ENCODE peak calls at places on chromosomes 12 and 14, in four cellular contexts. O is K562, P is H1, R is NT2/D1. B is an unnamed sample.

GRCh38 chr12:70448371-70448770 is 82.3 kb downstream of the KCNMB4 start:
- DNase-seq in R (no peak), P (no peak), O (no peak), B (no peak)

GRCh38 chr14:100076133-100076532 is 10.9 kb downstream of the EVL start:
- DNase-seq in R (no peak), O (peak; percentile 39), P (no peak), B (peak; percentile 15)

GRCh38 chr14:102927346-102927877 is 4.9 kb downstream of the AMN start:
- DNase-seq in R (no peak), O (no peak), P (no peak), B (no peak)

GRCh38 chr12:119456824-119457223 is 122.3 kb downstream of the CCDC60 start:
- DNase-seq in R (no peak), O (no peak), P (no peak), B (no peak)

GRCh38 chr14:60777856-60778578 is 43.5 kb downstream of the MNAT1 start:
- DNase-seq in R (no peak), P (no peak), O (no peak), B (no peak)

GRCh38 chr12:1812650-1813302 is 7.6 kb upstream of the LRTM2 start:
- DNase-seq in R (no peak), O (peak; percentile 31), P (no peak), B (peak; percentile 79)

GRCh38 chr14:105145381-105146180 is 23.0 kb downstream of the JAG2 start:
- DNase-seq in P (peak; percentile 44), R (no peak), O (no peak), B (no peak)

GRCh38 chr12:12717586-12718381 is 616 bp downstream of the CDKN1B start:
- DNase-seq in O (no peak), P (peak; percentile 56), R (no peak), B (no peak)

GRCh38 chr14:20469890-20470858 is 968 bp downstream of the PNP start:
- DNase-seq in O (no peak), P (peak; percentile 64), R (no peak), B (peak; percentile 47)

GRCh38 chr14:63712123-63712522 is 15.7 kb downstream of the SGPP1 start:
- DNase-seq in O (no peak), R (no peak), P (no peak), B (no peak)

GRCh38 chr14:83342590-83342989 is 1808.9 kb upstream of the SEL1L start:
- DNase-seq in P (no peak), O (no peak), R (no peak), B (no peak)

GRCh38 chr12:52370906-52371608 is 3.8 kb upstream of the KRT85 start:
- DNase-seq in R (no peak), P (no peak), O (no peak), B (no peak)

GRCh38 chr12:66398931-66399625 is 96.8 kb downstream of the HELB start:
- DNase-seq in R (no peak), O (no peak), P (no peak), B (no peak)

GRCh38 chr12:103626498-103626897 is 39.4 kb downstream of the STAB2 start:
- DNase-seq in P (no peak), R (no peak), O (no peak), B (peak; percentile 24)

GRCh38 chr12:117032593-117033381 is 66.4 kb downstream of the TESC start:
- DNase-seq in P (no peak), O (no peak), R (no peak), B (no peak)

GRCh38 chr14:71539660-71540285 is 392.5 kb upstream of the RGS6 start:
- DNase-seq in R (no peak), O (no peak), P (no peak), B (no peak)

GRCh38 chr12:108532061-108532848 is 17.2 kb downstream of the FICD start:
- DNase-seq in R (no peak), P (no peak), O (no peak), B (no peak)

GRCh38 chr14:105315941-105316562 is 1.5 kb downstream of the PACS2 start:
- DNase-seq in R (no peak), P (no peak), O (no peak), B (no peak)

GRCh38 chr12:1605129-1606020 is 11.0 kb upstream of the FBXL14 start:
- DNase-seq in O (peak; percentile 56), P (peak; percentile 69), R (peak; percentile 80), B (peak; percentile 70)

GRCh38 chr14:91315844-91316267 is 71.4 kb upstream of the GPR68 start:
- DNase-seq in R (no peak), O (no peak), P (no peak), B (no peak)

GRCh38 chr14:36721877-36722276 is 60.2 kb downstream of the PAX9 start:
- DNase-seq in P (no peak), O (no peak), R (no peak), B (no peak)

GRCh38 chr14:36720657-36721056 is 59.0 kb downstream of the PAX9 start:
- DNase-seq in P (no peak), R (no peak), O (no peak), B (no peak)

GRCh38 chr14:36723551-36723950 is 61.9 kb downstream of the PAX9 start:
- DNase-seq in O (no peak), R (no peak), P (no peak), B (no peak)

GRCh38 chr14:36724162-36724561 is 62.5 kb downstream of the PAX9 start:
- DNase-seq in O (no peak), R (no peak), P (no peak), B (no peak)

DNA sequence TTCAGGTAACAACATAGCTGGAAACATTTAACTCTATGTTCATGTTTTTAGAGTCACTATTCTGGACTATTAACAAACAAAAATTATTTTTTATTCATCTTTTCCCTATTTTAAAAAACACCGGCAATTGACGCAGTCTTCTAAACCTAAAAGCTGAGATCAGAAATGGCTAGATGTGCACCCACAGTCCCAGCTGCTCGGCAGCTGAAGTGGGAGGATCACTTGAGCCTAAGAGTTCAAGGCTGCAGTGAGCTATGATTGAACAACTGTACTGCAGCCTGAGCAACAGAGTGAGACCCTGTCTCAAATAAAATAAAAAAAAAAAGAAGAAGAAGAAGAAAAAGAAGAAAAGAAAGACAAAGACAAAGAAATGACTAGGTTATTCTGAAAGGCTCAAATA is 64.5 kb downstream of the PAX9 start:
- DNase-seq in R (no peak), O (no peak), P (no peak), B (no peak)
- TF ChIP-seq ZNF274 in R (no peak), O (no peak), P (no peak), B (no peak)

DNA sequence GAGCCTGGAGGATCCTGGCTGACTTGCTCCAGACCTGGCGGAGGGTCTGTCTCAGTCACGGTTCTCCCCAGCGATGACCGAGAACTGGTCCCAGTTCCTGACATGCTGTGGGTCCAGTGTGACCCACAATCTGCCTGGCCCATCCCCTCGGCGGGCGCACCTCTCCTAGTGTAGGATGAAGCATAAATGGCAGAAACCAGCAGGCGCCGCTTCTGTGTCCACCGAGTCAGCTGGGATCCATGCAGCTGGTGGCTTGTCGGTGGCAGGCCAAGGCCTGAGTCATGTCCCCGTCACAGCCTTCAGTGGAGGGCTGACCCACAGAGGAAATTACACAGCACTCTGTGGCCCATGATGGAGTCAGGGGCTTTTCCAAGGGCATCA is 38.5 kb downstream of the NFKBIA start:
- DNase-seq in O (no peak), R (no peak), P (no peak), B (no peak)
- TF ChIP-seq ZNF274 in O (no peak), R (no peak), P (no peak), B (no peak)

GRCh38 chr12:31813305-31813704 is 84.5 kb upstream of the AMN1 start:
- DNase-seq in O (no peak), P (no peak), R (peak; percentile 69), B (peak; percentile 33)
- TF ChIP-seq ZNF274 in O (no peak), P (no peak), R (no peak), B (no peak)

DNA sequence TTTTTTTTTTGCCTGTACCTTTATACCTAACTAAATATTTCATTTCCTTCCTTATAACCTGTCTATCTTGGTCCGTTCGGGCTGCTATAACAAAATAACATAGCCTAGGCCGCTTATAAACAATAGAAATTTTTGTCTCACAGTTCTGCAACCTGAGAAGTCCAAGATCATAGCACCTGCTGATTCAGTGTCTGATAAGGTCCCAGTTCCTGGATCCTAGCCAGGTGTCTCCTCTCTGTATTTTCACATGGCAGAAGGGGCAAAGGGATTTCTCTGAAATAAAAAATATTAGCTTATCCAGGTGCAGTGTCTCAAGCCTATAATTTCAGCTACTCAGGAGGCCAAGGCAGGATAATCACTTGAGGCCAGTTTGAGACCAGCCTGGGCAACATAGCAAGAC is 1046.6 kb upstream of the USP15 start:
- DNase-seq in P (no peak), O (no peak), R (no peak), B (no peak)
- TF ChIP-seq ZNF274 in P (no peak), O (no peak), R (no peak), B (no peak)

DNA sequence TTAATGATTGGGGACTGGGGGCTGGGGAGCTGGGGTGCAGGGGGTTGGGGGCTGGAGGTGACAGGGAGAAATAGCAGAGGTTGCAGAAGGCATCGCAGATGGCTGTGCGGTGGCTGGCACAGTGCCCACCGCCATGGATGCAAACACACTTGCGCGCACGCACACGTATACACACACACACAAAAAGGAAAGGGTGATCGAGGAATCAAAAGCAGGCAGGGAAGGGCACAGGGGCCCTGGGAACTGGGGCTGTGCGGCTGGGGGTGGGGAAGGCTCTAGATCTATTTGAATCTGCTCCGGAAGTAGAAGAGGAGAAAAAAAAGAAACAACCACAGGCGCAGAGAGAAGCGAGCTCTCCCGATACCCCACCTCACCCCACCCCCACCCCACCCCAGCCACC is 39.4 kb downstream of the ZFHX2 start:
- DNase-seq in R (no peak), O (no peak), P (no peak), B (no peak)
- TF ChIP-seq ZNF274 in R (no peak), O (no peak), P (no peak), B (no peak)

GRCh38 chr12:96143827-96144226 is 50.3 kb upstream of the ELK3 start:
- DNase-seq in O (no peak), R (no peak), P (no peak), B (no peak)
- TF ChIP-seq ZNF274 in O (no peak), R (no peak), P (no peak), B (no peak)

DNA sequence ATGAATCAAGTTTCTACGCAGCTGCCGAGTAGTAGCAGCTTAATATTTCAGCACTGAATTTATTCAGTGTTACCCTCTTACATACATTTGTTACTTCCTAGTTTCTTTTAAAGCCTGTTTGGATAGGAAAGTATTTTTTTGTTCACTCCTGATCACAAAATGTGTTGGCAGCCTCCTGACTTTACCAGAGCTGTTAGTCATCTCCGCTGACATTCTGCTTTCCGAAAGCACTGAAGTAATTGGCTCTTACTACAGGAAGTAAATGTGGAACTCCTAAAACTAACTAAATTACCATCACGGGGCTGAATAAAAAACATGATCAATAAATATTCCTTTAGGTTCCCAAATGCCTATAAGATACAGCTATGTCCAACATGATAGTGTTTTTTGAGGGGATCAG is 225.5 kb downstream of the EPS8 start:
- DNase-seq in P (no peak), O (no peak), R (no peak), B (no peak)
- TF ChIP-seq ZNF274 in P (no peak), O (no peak), R (no peak), B (no peak)

GRCh38 chr14:68682166-68683103 is 110.4 kb downstream of the ZFP36L1 start:
- DNase-seq in O (no peak), P (no peak), R (no peak), B (peak; percentile 39)
- TF ChIP-seq ZNF274 in O (no peak), P (no peak), R (no peak), B (no peak)

DNA sequence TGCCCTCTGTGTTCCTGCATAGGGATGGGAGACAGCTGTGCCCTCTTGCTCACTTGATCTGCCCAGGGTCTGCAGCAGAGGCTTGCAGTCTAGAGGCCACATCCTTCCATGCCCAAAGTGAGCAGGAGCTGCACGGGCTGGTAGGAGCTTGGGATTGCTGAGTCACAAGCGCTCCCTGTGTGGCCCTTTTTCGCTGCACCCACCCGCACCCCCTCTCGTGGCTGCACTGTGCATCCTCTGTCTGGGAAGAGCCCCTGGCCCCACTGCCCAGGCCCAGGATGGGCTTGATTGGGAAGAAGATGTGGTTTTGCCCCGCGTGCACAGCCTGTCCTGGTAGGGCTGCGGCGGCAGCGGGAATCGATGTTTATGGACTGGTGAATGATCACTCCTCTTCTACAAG is 192.4 kb downstream of the TSPAN9 start:
- DNase-seq in O (no peak), P (no peak), R (no peak), B (no peak)
- TF ChIP-seq ZNF274 in O (no peak), P (no peak), R (no peak), B (no peak)